ENCODE peak calls at places on chromosomes 5 and 9, in nine cellular contexts. D is ELF-1; I is NAMALWA; H is HuH-7.5; Z is B cell; P is Right ventricle myocardium superior; Q is effector memory CD8-positive, alpha-beta T cell; U is GDM1; K is NCI-H2029 treated with DMSO at 0.1 percent for 48 hours. X is an unnamed sample.

GRCh38 chr9:113164536-113165300 is 13.9 kb downstream of the SLC31A2 start:
- DNase-seq in I (no peak), U (no peak), Z (no peak), K (no peak), P (peak), Q (no peak), H (no peak), D (no peak), X (no peak)

GRCh38 chr5:73748510-73749410 is 122.8 kb downstream of the ARHGEF28 start:
- DNase-seq in D (no peak), Q (no peak), Z (no peak), I (no peak), K (peak), U (no peak), P (peak), H (no peak), X (no peak)

GRCh38 chr9:16364347-16364746 is 506.1 kb downstream of the BNC2 start:
- DNase-seq in K (no peak), D (peak), P (peak), Z (no peak), U (no peak), I (no peak), H (no peak), Q (no peak), X (no peak)

GRCh38 chr5:87268970-87269377 is 1.3 kb downstream of the RASA1 start:
- DNase-seq in Z (no peak), Q (no peak), D (no peak), U (no peak), H (no peak), I (peak), P (no peak), K (no peak), X (no peak)

GRCh38 chr5:125298711-125299379 is 552.4 kb upstream of the ZNF608 start:
- DNase-seq in Z (no peak), D (no peak), K (no peak), U (no peak), I (no peak), Q (no peak), P (no peak), H (no peak), X (no peak)

GRCh38 chr5:36744041-36744677 is 132.4 kb upstream of the NIPBL start:
- DNase-seq in K (peak), I (no peak), P (no peak), Z (no peak), D (peak), H (no peak), U (no peak), Q (no peak), X (no peak)

GRCh38 chr5:6266671-6267197 is 111.6 kb downstream of the MED10 start:
- DNase-seq in P (no peak), K (no peak), Z (no peak), Q (no peak), U (no peak), H (no peak), I (no peak), D (no peak), X (no peak)

GRCh38 chr5:126514159-126515141 is 80.6 kb downstream of the ALDH7A1 start:
- DNase-seq in Z (no peak), I (no peak), Q (no peak), D (no peak), P (no peak), U (no peak), H (no peak), K (no peak), X (no peak)

GRCh38 chr5:178232124-178232919 is at the start of gene PHYKPL:
- DNase-seq in P (peak), D (peak), Z (peak), H (peak), U (peak), K (no peak), I (peak), Q (peak), X (peak)

GRCh38 chr5:157994906-157995519 is 136.1 kb upstream of the CLINT1 start:
- DNase-seq in Z (peak), D (peak), K (peak), Q (peak), P (peak), U (peak), I (peak), H (peak), X (peak)

GRCh38 chr9:93107151-93107824 is 11.3 kb downstream of the CARD19 start:
- DNase-seq in Q (no peak), P (peak), U (no peak), D (no peak), K (no peak), H (no peak), Z (no peak), I (no peak), X (no peak)

GRCh38 chr9:137276757-137277328 is 683 bp upstream of the TOR4A start:
- DNase-seq in K (no peak), H (peak), Z (no peak), Q (no peak), I (peak), P (peak), U (peak), D (peak), X (peak)